ENCODE peak calls at places on chromosomes 16 and 17, in eight cellular contexts. B is ovary, Z is sigmoid colon, L is A549, U is transverse colon, G is tibial nerve, R is stomach, O is SK-N-SH. S is an unnamed sample. For H3K4me1, the result is how much of the 10 kb centered on the place peaks cover.

GRCh38 chr16:50381679-50382440 is 13.1 kb upstream of the BRD7 start:
- DNase-seq in L (no peak), U (no peak), R (no peak), G (no peak), B (no peak), O (no peak), Z (no peak), S (no peak)

GRCh38 chr17:78240012-78240655 is 8.7 kb downstream of the TMEM235 start:
- DNase-seq in B (no peak), Z (no peak), O (no peak), R (no peak), U (no peak), G (no peak), L (no peak), S (no peak)

GRCh38 chr16:57863434-57864160 is 61.3 kb upstream of the KIFC3 start:
- DNase-seq in B (peak), G (peak), O (peak), U (peak), R (peak), Z (peak), L (peak), S (peak)

GRCh38 chr17:65163990-65164495 is 26.9 kb downstream of the RGS9 start:
- DNase-seq in B (no peak), Z (no peak), G (no peak), L (peak), O (no peak), U (peak), R (peak), S (no peak)

GRCh38 chr16:46789075-46789474 is 40.9 kb upstream of the MYLK3 start:
- DNase-seq in R (no peak), O (no peak), Z (no peak), U (no peak), L (no peak), B (no peak), G (no peak), S (no peak)

GRCh38 chr17:8464941-8465340 is 29.3 kb downstream of the NDEL1 start:
- DNase-seq in L (no peak), B (no peak), Z (no peak), R (no peak), G (no peak), O (no peak), U (no peak), S (no peak)

GRCh38 chr16:84397090-84397489 is 28.8 kb downstream of the ATP2C2 start:
- DNase-seq in Z (no peak), L (peak), U (no peak), R (no peak), O (no peak), B (no peak), G (no peak), S (no peak)

GRCh38 chr17:46768540-46768870 is 50.0 kb downstream of the WNT3 start:
- DNase-seq in L (no peak), O (peak), R (peak), B (no peak), Z (no peak), G (no peak), U (no peak), S (no peak)

GRCh38 chr16:89412811-89413210 is 77.5 kb downstream of the ANKRD11 start:
- DNase-seq in O (peak), U (no peak), Z (no peak), B (no peak), R (no peak), G (no peak), L (no peak), S (no peak)

GRCh38 chr16:89409161-89409711 is 81.1 kb downstream of the ANKRD11 start:
- DNase-seq in Z (no peak), L (no peak), U (peak), R (no peak), O (no peak), B (no peak), G (no peak), S (peak)

GRCh38 chr16:89410322-89410721 is 80.0 kb downstream of the ANKRD11 start:
- DNase-seq in L (no peak), G (no peak), Z (no peak), O (no peak), R (no peak), B (no peak), U (no peak), S (no peak)

GRCh38 chr16:89411335-89411850 is 79.0 kb downstream of the ANKRD11 start:
- DNase-seq in L (no peak), R (no peak), O (no peak), Z (no peak), B (no peak), G (no peak), U (no peak), S (no peak)

DNA sequence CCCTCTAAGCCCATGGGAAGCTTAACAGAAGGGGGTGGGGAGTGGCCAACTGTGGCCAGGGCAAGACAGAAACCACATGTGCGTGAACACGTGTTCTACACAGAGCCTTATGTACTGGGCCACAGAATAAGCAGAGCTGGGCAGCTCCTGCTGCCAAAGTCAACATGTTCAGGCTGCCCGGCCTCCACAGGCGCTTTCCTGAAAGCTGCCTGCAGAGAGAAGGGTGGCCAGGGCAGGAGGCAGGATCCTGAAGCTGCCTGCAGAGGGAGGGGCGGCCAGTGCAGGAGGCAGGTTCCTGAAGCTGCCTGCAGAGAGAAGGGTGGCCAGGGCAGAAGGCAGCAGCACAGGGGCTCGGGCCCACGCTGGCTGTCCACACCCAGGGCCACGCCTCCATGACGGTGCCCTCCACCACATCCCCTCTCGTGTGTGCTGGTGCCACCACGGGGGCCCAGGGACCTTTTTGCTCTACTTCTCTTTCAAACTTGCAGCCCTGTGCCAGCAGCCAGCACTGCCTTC is 79.5 kb downstream of the ANKRD11 start:
- DNase-seq in B (peak), G (peak), R (peak), Z (peak), U (peak), L (no peak), O (peak), S (peak)
- H3K4me1 ChIP-seq in B (half or more), G (half or more), R (half or more), Z (half or more), U (half or more), L (half or more), O (under half), S (half or more)

GRCh38 chr17:80482555-80483308 is 6.3 kb upstream of the NPTX1 start:
- DNase-seq in G (no peak), Z (no peak), B (no peak), O (no peak), R (no peak), U (no peak), L (peak), S (no peak)

GRCh38 chr17:80486692-80487091 is 10.3 kb upstream of the NPTX1 start:
- DNase-seq in L (no peak), U (no peak), B (no peak), G (no peak), R (no peak), Z (no peak), O (no peak), S (no peak)

GRCh38 chr17:80482058-80482318 is 5.6 kb upstream of the NPTX1 start:
- DNase-seq in Z (no peak), O (no peak), U (no peak), G (no peak), B (no peak), R (no peak), L (no peak), S (peak)

GRCh38 chr17:80487511-80487910 is 11.1 kb upstream of the NPTX1 start:
- DNase-seq in L (no peak), R (no peak), Z (no peak), G (no peak), U (no peak), O (no peak), B (no peak), S (no peak)

GRCh38 chr17:80485846-80486245 is 9.4 kb upstream of the NPTX1 start:
- DNase-seq in B (no peak), G (no peak), L (no peak), R (no peak), O (no peak), U (no peak), Z (no peak), S (no peak)
- TF ChIP-seq EP300 in B (no peak), G (no peak), L (no peak), R (no peak), O (no peak), U (no peak), Z (no peak), S (no peak)

GRCh38 chr16:48911700-48912099 is 301.7 kb upstream of the N4BP1 start:
- DNase-seq in L (no peak), R (no peak), O (no peak), Z (no peak), G (no peak), U (no peak), B (no peak), S (no peak)
- TF ChIP-seq CTCF in L (no peak), R (no peak), O (peak), Z (no peak), G (no peak), U (no peak), B (no peak), S (no peak)

GRCh38 chr17:75365009-75365930 is 40.2 kb downstream of the GRB2 start:
- DNase-seq in Z (no peak), O (peak), R (no peak), U (no peak), B (no peak), L (no peak), G (no peak), S (no peak)
- H3K4me1 ChIP-seq in Z (half or more), O (under half), R (under half), U (half or more), B (under half), L (half or more), G (under half), S (half or more)

DNA sequence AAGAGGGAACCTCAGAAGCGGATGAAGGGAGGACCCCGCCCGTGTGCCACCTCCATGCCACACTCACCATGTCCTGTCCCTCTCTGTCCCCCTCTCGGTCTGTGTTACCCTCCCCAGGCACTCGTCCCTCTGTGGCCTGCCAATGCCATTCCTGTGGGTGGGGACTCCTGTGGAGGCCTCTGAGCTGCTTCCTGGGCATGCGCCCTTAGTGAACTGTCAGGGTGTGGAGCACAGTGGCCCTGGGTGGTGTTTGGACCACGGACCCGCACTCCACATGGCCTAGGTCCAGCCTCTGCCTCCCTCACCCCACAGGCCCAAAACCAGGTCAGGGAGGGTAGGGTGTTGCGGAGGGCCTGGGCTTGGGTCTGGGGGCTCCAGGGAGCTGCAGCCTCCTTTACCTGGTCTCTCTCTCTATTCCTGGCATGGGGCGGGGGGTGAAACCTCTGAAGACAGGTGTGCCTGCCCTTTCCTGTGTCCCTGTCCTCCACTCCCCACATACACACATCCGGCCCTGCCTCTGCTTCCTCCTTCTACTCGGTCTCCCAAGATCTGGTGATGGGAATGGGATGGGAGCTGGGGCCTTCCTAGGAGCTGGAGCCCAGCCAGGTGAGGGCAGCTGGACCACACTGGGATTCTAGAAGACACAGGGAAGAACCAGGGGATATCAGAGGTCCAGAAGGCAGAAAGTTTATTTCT is 11.5 kb upstream of the PKMYT1 start:
- DNase-seq in L (no peak), R (no peak), Z (no peak), B (no peak), G (no peak), O (no peak), U (no peak), S (no peak)
- TF ChIP-seq EP300 in L (no peak), R (no peak), Z (no peak), B (no peak), G (no peak), O (no peak), U (no peak), S (no peak)

GRCh38 chr16:76226481-76226880 is 50.7 kb upstream of the CNTNAP4 start:
- DNase-seq in R (no peak), B (no peak), L (no peak), Z (no peak), O (no peak), U (no peak), G (no peak), S (no peak)
- TF ChIP-seq CTCF in R (no peak), B (no peak), L (no peak), Z (no peak), O (no peak), U (no peak), G (no peak), S (no peak)

GRCh38 chr17:31492206-31492605 is 100.7 kb downstream of the RAB11FIP4 start:
- DNase-seq in R (no peak), G (no peak), B (no peak), O (no peak), L (no peak), Z (no peak), U (no peak), S (no peak)
- H3K4me1 ChIP-seq in R (half or more), G (under half), B (under half), O (under half), L (under half), Z (under half), U (half or more), S (half or more)

S was measured in upper lobe of left lung.